ENCODE peak calls at places on chromosomes 11 and 22, in four cellular contexts. T is GM12878, E is H1, R is K562. O is an unnamed sample.

GRCh38 chr11:132125855-132126841 is 755.7 kb downstream of the NTM start:
- DNase-seq in T (no peak), R (no peak), E (peak), O (peak)

GRCh38 chr11:121692236-121692635 is 239.5 kb upstream of the SORL1-AS1 start:
- DNase-seq in E (no peak), R (no peak), T (no peak), O (peak)

GRCh38 chr11:90639687-90640086 is 416.8 kb upstream of the CHORDC1 start:
- DNase-seq in E (no peak), R (no peak), T (no peak), O (no peak)

GRCh38 chr11:68542617-68543016 is 82.1 kb downstream of the PPP6R3 start:
- DNase-seq in T (no peak), E (no peak), R (no peak), O (peak)

GRCh38 chr11:134272381-134273316 is 3.5 kb upstream of the GLB1L3 start:
- DNase-seq in R (peak), E (peak), T (no peak), O (peak)

GRCh38 chr11:13277719-13278619 is at the start of gene BMAL1:
- DNase-seq in T (no peak), E (peak), R (no peak), O (no peak)

GRCh38 chr11:27012254-27012921 is 18.5 kb downstream of the FIBIN start:
- DNase-seq in E (no peak), R (no peak), T (no peak), O (peak)

GRCh38 chr22:46852771-46853170 is 90.3 kb downstream of the TBC1D22A start:
- DNase-seq in E (no peak), T (no peak), R (no peak), O (no peak)

GRCh38 chr22:28899199-28899853 is 16.0 kb downstream of the ZNRF3 start:
- DNase-seq in E (no peak), R (no peak), T (no peak), O (peak)

GRCh38 chr11:12964650-12965049 is 44.5 kb upstream of the RASSF10 start:
- DNase-seq in E (no peak), R (no peak), T (no peak), O (no peak)

GRCh38 chr11:65498042-65498726 is 661 bp upstream of the MALAT1 start:
- DNase-seq in T (peak), E (peak), R (peak), O (peak)

GRCh38 chr11:1235615-1236315 is 12.9 kb downstream of the MUC5B start:
- DNase-seq in R (no peak), T (no peak), E (peak), O (no peak)

GRCh38 chr11:69172674-69173073 is 16.9 kb downstream of the SMIM38 start:
- DNase-seq in R (no peak), E (no peak), T (no peak), O (peak)

GRCh38 chr11:134976540-134976939 is 564.5 kb upstream of the B3GAT1 start:
- DNase-seq in T (no peak), E (peak), R (no peak), O (no peak)

GRCh38 chr22:46373838-46374662 is 38.5 kb downstream of the TRMU start:
- DNase-seq in E (no peak), T (peak), R (no peak), O (no peak)

GRCh38 chr11:76323804-76324203 is 57.1 kb downstream of the THAP12 start:
- DNase-seq in E (no peak), T (no peak), R (no peak), O (no peak)

GRCh38 chr11:76783901-76784813 is 1.0 kb downstream of the TSKU start:
- DNase-seq in R (peak), T (no peak), E (peak), O (peak)

GRCh38 chr22:23072911-23073491 is 2.7 kb downstream of the GNAZ start:
- DNase-seq in T (no peak), R (no peak), E (no peak), O (no peak)

GRCh38 chr11:108929241-108929640 is 264.4 kb downstream of the DDX10 start:
- DNase-seq in E (no peak), T (no peak), R (no peak), O (peak)

GRCh38 chr11:86035164-86035563 is 33.7 kb downstream of the PICALM start:
- DNase-seq in T (no peak), E (no peak), R (peak), O (no peak)

GRCh38 chr22:41285441-41285819 is 557 bp downstream of the RANGAP1 start:
- DNase-seq in R (peak), E (peak), T (no peak), O (peak)
- TF ChIP-seq CHD1 in R (no peak), E (no peak), T (no peak), O (peak)

GRCh38 chr11:5505363-5506048 is 4.3 kb downstream of the UBQLN3 start:
- DNase-seq in E (no peak), R (peak), T (no peak), O (no peak)

GRCh38 chr11:5500391-5500790 is 9.4 kb downstream of the UBQLN3 start:
- DNase-seq in E (no peak), R (no peak), T (peak), O (no peak)

GRCh38 chr11:5507177-5507576 is 2.6 kb downstream of the UBQLN3 start:
- DNase-seq in T (no peak), E (no peak), R (peak), O (no peak)

GRCh38 chr11:5507586-5508305 is 2.0 kb downstream of the UBQLN3 start:
- DNase-seq in E (no peak), T (no peak), R (peak), O (no peak)

DNA sequence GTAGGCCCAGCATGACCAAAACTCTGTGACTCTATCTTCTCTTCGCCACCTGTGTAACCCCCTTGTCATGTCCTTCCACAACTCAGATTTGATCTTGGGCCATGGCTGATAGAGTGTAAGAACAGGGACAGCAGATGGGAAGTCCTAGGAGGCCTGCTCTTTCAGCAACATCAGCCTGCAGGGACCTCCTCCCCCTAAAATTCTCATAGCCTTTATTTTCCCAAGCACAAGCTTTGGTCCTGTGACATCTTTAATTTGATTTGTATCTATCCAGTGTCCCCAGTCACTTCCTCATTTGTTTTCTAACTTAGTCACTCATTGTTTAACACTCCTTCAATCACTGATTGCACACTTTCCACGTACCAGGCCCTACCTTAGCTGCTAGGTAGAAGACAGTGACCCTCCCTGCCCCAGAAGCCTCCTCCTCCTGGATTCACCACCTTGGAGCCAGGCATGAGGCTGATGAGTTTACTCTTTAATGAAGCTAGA is 5.3 kb downstream of the UBQLN3 start:
- DNase-seq in R (peak), E (no peak), T (no peak), O (no peak)
- TF ChIP-seq CHD1 in R (no peak), E (no peak), T (no peak), O (no peak)

GRCh38 chr11:19985106-19985505 is 175.2 kb downstream of the DBX1 start:
- DNase-seq in E (no peak), R (no peak), T (no peak), O (no peak)
- TF ChIP-seq CHD1 in E (no peak), R (no peak), T (no peak), O (no peak)

DNA sequence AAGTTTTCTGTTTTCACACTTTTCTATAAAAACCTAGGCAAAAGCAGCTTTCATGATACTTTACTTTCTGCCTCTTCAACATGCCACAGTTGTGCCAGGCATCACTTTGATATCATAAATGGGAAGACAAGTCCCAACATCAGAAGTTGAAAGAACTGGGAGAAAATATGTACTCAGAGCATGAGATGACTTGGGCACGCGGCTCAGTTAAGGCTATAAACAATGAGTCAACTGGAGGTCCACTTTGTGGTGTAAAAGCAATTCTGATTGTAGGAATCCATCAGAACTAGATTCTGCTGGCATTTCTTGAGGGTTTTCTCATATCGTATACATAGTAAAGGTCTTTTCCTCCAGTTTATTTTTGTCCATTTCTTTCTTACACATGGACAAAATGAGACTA is 109.7 kb upstream of the USP47 start:
- DNase-seq in E (no peak), T (no peak), R (no peak), O (peak)
- TF ChIP-seq CHD1 in E (no peak), T (no peak), R (no peak), O (no peak)

GRCh38 chr11:43404836-43405479 is 46.2 kb downstream of the TTC17 start:
- DNase-seq in R (no peak), E (no peak), T (no peak), O (no peak)
- TF ChIP-seq CHD1 in R (no peak), E (no peak), T (no peak), O (no peak)

GRCh38 chr22:37801946-37802309 is 5.8 kb upstream of the GCAT start:
- DNase-seq in T (no peak), R (peak), E (no peak), O (no peak)
- TF ChIP-seq CHD1 in T (no peak), R (no peak), E (no peak), O (no peak)

DNA sequence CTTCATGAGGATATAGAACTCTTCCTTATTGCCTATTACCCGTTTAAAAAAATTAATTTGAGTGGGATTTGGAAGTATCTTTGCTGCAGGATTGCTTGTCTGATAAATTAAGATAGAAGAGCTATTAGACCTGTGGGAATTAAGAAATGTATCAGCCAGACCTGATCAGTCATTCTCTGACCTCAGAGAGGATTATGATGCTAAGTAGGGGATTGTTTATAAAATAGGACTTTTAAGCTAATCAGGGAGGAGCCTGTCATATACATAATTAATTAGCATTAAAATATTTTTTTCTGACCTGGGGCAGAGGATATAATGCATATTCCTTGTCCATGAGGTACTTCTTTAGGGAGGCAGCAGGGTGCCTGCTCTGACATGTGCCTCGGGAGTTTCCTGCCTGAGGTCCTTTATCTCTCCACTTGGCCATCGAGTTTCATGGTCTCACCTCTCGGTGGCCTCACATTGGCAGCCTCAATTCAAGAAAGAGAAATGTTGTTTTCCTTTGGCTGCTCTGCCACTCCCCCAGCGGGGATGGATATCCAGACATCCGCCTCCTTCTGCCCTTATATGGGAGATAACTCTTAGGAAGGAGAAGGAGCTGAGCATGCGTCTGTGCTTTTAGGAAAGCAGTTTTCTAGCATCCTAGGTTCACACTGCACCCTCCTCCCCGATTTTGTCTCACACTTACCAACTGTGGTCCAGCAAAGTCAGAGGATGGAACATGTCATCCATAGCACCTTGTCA is 41.1 kb downstream of the DIXDC1 start:
- DNase-seq in R (peak), T (no peak), E (peak), O (peak)
- TF ChIP-seq CHD1 in R (no peak), T (no peak), E (no peak), O (no peak)

O was measured in IMR-90.